ENCODE peak calls at places on chromosomes 6 and 20, in seven cellular contexts. Z is CD8-positive, alpha-beta T cell; X is cardiac fibroblast; L is HCEC 1CT; H is substantia nigra; A is neuronal stem cell; B is ACHN. C is an unnamed sample.

GRCh38 chr20:48606117-48606840 is 221.5 kb downstream of the PREX1 start:
- DNase-seq in Z (no peak), B (no peak), L (no peak), H (no peak), A (no peak), X (no peak), C (no peak)

GRCh38 chr6:158361961-158362634 is 49.8 kb downstream of the TULP4 start:
- DNase-seq in X (peak), A (no peak), B (no peak), L (no peak), Z (no peak), H (no peak), C (no peak)

GRCh38 chr6:14883921-14884320 is 361.9 kb upstream of the JARID2 start:
- DNase-seq in Z (no peak), L (peak), B (no peak), A (no peak), X (no peak), H (no peak), C (no peak)

GRCh38 chr6:2630362-2630761 is 120.4 kb downstream of the MYLK4 start:
- DNase-seq in A (no peak), X (peak), H (no peak), B (peak), L (peak), Z (no peak), C (peak)

GRCh38 chr6:53651149-53651763 is 14.3 kb downstream of the KLHL31 start:
- DNase-seq in L (peak), B (peak), X (peak), A (peak), Z (peak), H (peak), C (peak)

GRCh38 chr6:15615837-15616236 is 47.0 kb downstream of the DTNBP1 start:
- DNase-seq in B (no peak), X (no peak), A (no peak), H (no peak), Z (no peak), L (no peak), C (no peak)

GRCh38 chr6:12148841-12149240 is 136.7 kb downstream of the HIVEP1 start:
- DNase-seq in B (no peak), A (no peak), Z (no peak), X (peak), H (no peak), L (peak), C (no peak)

GRCh38 chr6:43292763-43293318 is 5.2 kb upstream of the SLC22A7 start:
- DNase-seq in A (no peak), B (no peak), Z (no peak), X (no peak), L (no peak), H (no peak), C (no peak)

GRCh38 chr20:21511850-21512633 is 1.8 kb downstream of the NKX2-2 start:
- DNase-seq in B (no peak), X (no peak), A (no peak), Z (no peak), H (peak), L (no peak), C (no peak)

GRCh38 chr6:27542485-27542884 is 69.6 kb upstream of the ZNF184 start:
- DNase-seq in B (no peak), X (no peak), A (no peak), H (no peak), Z (no peak), L (no peak), C (no peak)

GRCh38 chr20:6402026-6402425 is 279.2 kb upstream of the FERMT1 start:
- DNase-seq in Z (no peak), X (no peak), L (no peak), B (no peak), H (no peak), A (no peak), C (no peak)

GRCh38 chr20:57600324-57601210 is 19.7 kb downstream of the ZBP1 start:
- DNase-seq in H (no peak), L (no peak), X (no peak), A (no peak), B (no peak), Z (no peak), C (peak)

GRCh38 chr6:154570505-154570904 is 60.0 kb upstream of the CNKSR3 start:
- DNase-seq in X (no peak), A (no peak), Z (no peak), L (no peak), H (no peak), B (no peak), C (no peak)

GRCh38 chr6:145669627-145670034 is 65.7 kb downstream of the EPM2A start:
- DNase-seq in H (no peak), Z (no peak), L (peak), X (peak), A (no peak), B (peak), C (no peak)

GRCh38 chr6:3524461-3524860 is 67.6 kb upstream of the SLC22A23 start:
- DNase-seq in B (no peak), L (no peak), H (no peak), A (no peak), Z (no peak), X (no peak), C (no peak)

GRCh38 chr6:72649032-72649984 is 27.4 kb downstream of the KCNQ5 start:
- DNase-seq in L (peak), X (peak), H (no peak), A (no peak), Z (no peak), B (peak), C (no peak)

C was measured in SW480.